ENCODE peak calls at places on chromosome 19, in five cellular contexts. U, J, I, O and F are unnamed samples.

GRCh38 chr19:16259385-16260159 is 61.9 kb downstream of the AP1M1 start:
- DNase-seq in U (no peak), J (no peak), I (peak; percentile 52), O (no peak), F (no peak)

GRCh38 chr19:50368649-50369570 is 3.5 kb upstream of the NAPSA start:
- DNase-seq in U (peak; percentile 83), J (peak; percentile 93), I (peak; percentile 78), O (peak; percentile 62), F (peak; percentile 84)

GRCh38 chr19:7224205-7224833 is 69.9 kb downstream of the INSR start:
- DNase-seq in U (peak; percentile 30), J (no peak), I (no peak), O (peak; percentile 67), F (no peak)

GRCh38 chr19:45166723-45167252 is 6.0 kb upstream of the NKPD1 start:
- DNase-seq in U (no peak), J (no peak), I (no peak), O (peak; percentile 76), F (no peak)

GRCh38 chr19:54790711-54791110 is 12.7 kb upstream of the KIR2DL4 start:
- DNase-seq in U (no peak), J (no peak), I (no peak), O (no peak), F (no peak)

GRCh38 chr19:11356074-11356397 is 804 bp downstream of the PLPPR2 start:
- DNase-seq in U (no peak), J (no peak), I (no peak), O (no peak), F (no peak)

GRCh38 chr19:38032151-38032550 is 125.1 kb downstream of the SIPA1L3 start:
- DNase-seq in U (peak; percentile 74), J (no peak), I (no peak), O (no peak), F (no peak)

GRCh38 chr19:36573948-36574726 is 1.0 kb upstream of the ZNF529 start:
- DNase-seq in U (peak; percentile 35), J (no peak), I (no peak), O (peak; percentile 13), F (no peak)

GRCh38 chr19:6459356-6460098 is at the start of gene SLC25A23:
- DNase-seq in U (peak; percentile 64), J (peak; percentile 90), I (peak; percentile 40), O (peak; percentile 46), F (peak; percentile 97)

GRCh38 chr19:8204961-8205360 is 4.2 kb upstream of the CERS4 start:
- DNase-seq in U (no peak), J (no peak), I (no peak), O (no peak), F (no peak)

GRCh38 chr19:7368456-7368855 is 19.7 kb downstream of the ARHGEF18 start:
- DNase-seq in U (no peak), J (no peak), I (no peak), O (no peak), F (no peak)

GRCh38 chr19:7522923-7523667 is 671 bp downstream of the MCOLN1 start:
- DNase-seq in U (no peak), J (no peak), I (no peak), O (peak; percentile 17), F (peak; percentile 44)

GRCh38 chr19:9673912-9674668 is 810 bp downstream of the ZNF562 start:
- DNase-seq in U (peak; percentile 5), J (no peak), I (peak; percentile 1), O (peak; percentile 15), F (no peak)

GRCh38 chr19:41403181-41403970 is 5.8 kb downstream of the BCKDHA start:
- DNase-seq in U (no peak), J (no peak), I (no peak), O (no peak), F (no peak)

GRCh38 chr19:18725755-18726416 is 42.4 kb downstream of the CRTC1 start:
- DNase-seq in U (no peak), J (no peak), I (no peak), O (no peak), F (no peak)

GRCh38 chr19:16377521-16377920 is 52.9 kb downstream of the KLF2 start:
- DNase-seq in U (no peak), J (no peak), I (no peak), O (no peak), F (no peak)

GRCh38 chr19:9453953-9454352 is 18.6 kb upstream of the ZNF266 start:
- DNase-seq in U (no peak), J (no peak), I (no peak), O (no peak), F (no peak)

GRCh38 chr19:280541-281007 is 10.6 kb downstream of the PLPP2 start:
- DNase-seq in U (no peak), J (no peak), I (no peak), O (no peak), F (no peak)

GRCh38 chr19:55336101-55336500 is 3.6 kb upstream of the KMT5C start:
- DNase-seq in U (no peak), J (no peak), I (no peak), O (no peak), F (no peak)

GRCh38 chr19:56477429-56478338 is 539 bp upstream of the ZNF667 start:
- DNase-seq in U (peak; percentile 91), J (peak; percentile 40), I (no peak), O (no peak), F (peak; percentile 98)

GRCh38 chr19:50330365-50331078 is 1.3 kb upstream of the KCNC3 start:
- DNase-seq in U (peak; percentile 1), J (peak; percentile 92), I (no peak), O (peak; percentile 73), F (peak; percentile 93)

GRCh38 chr19:49988433-49988832 is 27.5 kb upstream of the SIGLEC11 start:
- DNase-seq in U (peak; percentile 83), J (no peak), I (no peak), O (no peak), F (no peak)

GRCh38 chr19:32652893-32653625 is 21.9 kb downstream of the ANKRD27 start:
- DNase-seq in U (peak; percentile 81), J (no peak), I (no peak), O (no peak), F (peak; percentile 50)

GRCh38 chr19:11577451-11578341 is at the start of gene ACP5:
- DNase-seq in U (no peak), J (no peak), I (no peak), O (no peak), F (peak; percentile 35)

GRCh38 chr19:43474986-43475705 is 9.7 kb upstream of the LYPD3 start:
- DNase-seq in U (peak; percentile 97), J (peak; percentile 98), I (no peak), O (no peak), F (peak; percentile 99)
- TF ChIP-seq MXI1 in U (peak; percentile 64), J (no peak), I (peak; percentile 18), O (no peak), F (peak; percentile 93)

GRCh38 chr19:17557461-17557860 is 2.0 kb downstream of the COLGALT1 start:
- DNase-seq in U (no peak), J (no peak), I (no peak), O (no peak), F (no peak)
- TF ChIP-seq MXI1 in U (no peak), J (no peak), I (no peak), O (no peak), F (no peak)

GRCh38 chr19:1775951-1776605 is 22.8 kb downstream of the ONECUT3 start:
- DNase-seq in U (no peak), J (no peak), I (no peak), O (no peak), F (peak; percentile 37)

GRCh38 chr19:1776606-1777147 is 23.4 kb downstream of the ONECUT3 start:
- DNase-seq in U (no peak), J (no peak), I (no peak), O (no peak), F (no peak)

GRCh38 chr19:1777149-1777548 is 23.8 kb downstream of the ONECUT3 start:
- DNase-seq in U (no peak), J (no peak), I (no peak), O (no peak), F (no peak)

GRCh38 chr19:1773173-1773572 is 19.9 kb downstream of the ONECUT3 start:
- DNase-seq in U (no peak), J (no peak), I (no peak), O (no peak), F (no peak)

DNA sequence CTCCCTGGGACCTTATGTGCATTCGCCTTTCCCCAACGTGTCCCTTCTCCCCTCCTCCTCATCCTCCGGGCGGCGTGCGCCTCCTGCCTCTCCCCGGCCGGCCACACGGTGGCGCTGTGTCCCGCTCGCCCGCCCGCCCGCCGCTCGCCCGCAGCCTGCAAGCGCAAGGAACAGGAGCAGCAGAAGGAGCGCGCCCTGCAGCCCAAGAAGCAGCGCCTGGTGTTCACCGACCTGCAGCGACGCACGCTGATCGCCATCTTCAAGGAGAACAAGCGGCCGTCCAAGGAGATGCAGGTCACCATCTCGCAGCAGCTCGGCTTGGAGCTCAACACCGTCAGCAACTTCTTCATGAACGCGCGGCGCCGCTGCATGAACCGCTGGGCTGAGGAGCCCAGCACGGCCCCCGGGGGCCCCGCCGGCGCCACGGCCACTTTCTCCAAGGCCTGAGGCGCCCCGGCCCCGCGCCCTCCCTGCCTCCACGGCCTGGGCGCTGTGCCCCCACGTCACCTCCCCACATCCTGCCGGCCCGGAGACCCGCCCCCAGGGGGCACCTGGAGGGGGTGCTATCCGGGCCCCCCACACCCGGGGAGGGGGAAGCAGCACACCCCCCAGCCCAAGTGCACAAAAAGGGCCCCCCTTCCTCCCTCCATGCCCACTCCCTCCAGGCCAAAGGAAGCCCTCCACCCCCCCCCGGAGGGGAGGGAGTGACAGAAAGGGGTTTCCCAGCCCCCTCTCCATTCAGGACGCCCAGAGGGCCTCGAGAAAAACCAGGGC is 21.9 kb downstream of the ONECUT3 start:
- DNase-seq in U (no peak), J (peak; percentile 84), I (no peak), O (no peak), F (peak; percentile 72)
- TF ChIP-seq MXI1 in U (no peak), J (no peak), I (no peak), O (no peak), F (no peak)

GRCh38 chr19:13902993-13903555 is 2.8 kb downstream of the BRME1 start:
- DNase-seq in U (no peak), J (no peak), I (no peak), O (no peak), F (peak; percentile 59)
- TF ChIP-seq MXI1 in U (no peak), J (no peak), I (no peak), O (no peak), F (no peak)

GRCh38 chr19:4298772-4299550 is 3.2 kb downstream of the TMIGD2 start:
- DNase-seq in U (no peak), J (no peak), I (no peak), O (no peak), F (no peak)
- TF ChIP-seq MXI1 in U (no peak), J (no peak), I (no peak), O (no peak), F (no peak)

GRCh38 chr19:34171539-34171876 is 796 bp upstream of the LSM14A start:
- DNase-seq in U (peak; percentile 93), J (peak; percentile 54), I (peak; percentile 51), O (no peak), F (no peak)
- TF ChIP-seq MXI1 in U (no peak), J (no peak), I (no peak), O (no peak), F (no peak)

GRCh38 chr19:48751835-48752510 is 468 bp downstream of the FUT1 start:
- DNase-seq in U (no peak), J (no peak), I (no peak), O (no peak), F (no peak)
- TF ChIP-seq MXI1 in U (no peak), J (no peak), I (no peak), O (no peak), F (no peak)